ENCODE peak calls at places on chromosomes 5 and 9, in seven cellular contexts. K, F, Z, X, M, C and W are unnamed samples.

GRCh38 chr9:98879958-98880300 is 63.8 kb upstream of the COL15A1 start:
- DNase-seq in M (no peak), K (no peak), C (no peak), F (no peak), X (no peak), Z (no peak), W (no peak)

GRCh38 chr9:81132318-81132717 is 557.0 kb downstream of the TLE1 start:
- DNase-seq in F (peak), Z (no peak), K (no peak), C (no peak), X (peak), M (no peak), W (no peak)

GRCh38 chr5:135133698-135134515 is 99.9 kb upstream of the PITX1 start:
- DNase-seq in X (no peak), F (no peak), K (no peak), M (no peak), Z (peak), C (no peak), W (no peak)

GRCh38 chr9:68793605-68794343 is 88.7 kb downstream of the PIP5K1B start:
- DNase-seq in K (no peak), M (no peak), C (no peak), X (peak), F (no peak), Z (no peak), W (no peak)

GRCh38 chr5:95759005-95759404 is 27.9 kb downstream of the RHOBTB3 start:
- DNase-seq in M (no peak), K (no peak), X (no peak), Z (no peak), C (no peak), F (no peak), W (no peak)

GRCh38 chr9:33852216-33852826 is 35.4 kb downstream of the UBE2R2 start:
- DNase-seq in M (no peak), C (peak), K (no peak), X (peak), F (no peak), Z (peak), W (no peak)

GRCh38 chr9:21551401-21551800 is 69.3 kb upstream of the IFNE start:
- DNase-seq in K (no peak), X (no peak), M (no peak), Z (no peak), C (no peak), F (no peak), W (no peak)

GRCh38 chr9:96417610-96418073 is 528 bp downstream of the ZNF367 start:
- DNase-seq in F (no peak), K (no peak), M (no peak), C (no peak), Z (peak), X (no peak), W (no peak)

GRCh38 chr5:129460121-129460950 is at the start of gene ADAMTS19:
- DNase-seq in F (no peak), X (peak), Z (peak), M (peak), K (no peak), C (peak), W (no peak)

GRCh38 chr5:181261320-181262085 is 560 bp upstream of the TRIM52 start:
- DNase-seq in Z (peak), M (peak), C (peak), K (no peak), X (peak), F (no peak), W (no peak)

GRCh38 chr9:128160603-128160987 is 530 bp downstream of the BBLN start:
- DNase-seq in X (no peak), M (no peak), C (peak), K (no peak), F (no peak), Z (no peak), W (no peak)

GRCh38 chr9:92392690-92393089 is 11.7 kb downstream of the OGN start:
- DNase-seq in C (peak), X (peak), M (no peak), Z (no peak), K (no peak), F (no peak), W (no peak)

GRCh38 chr9:120650352-120650751 is 63.9 kb downstream of the MEGF9 start:
- DNase-seq in Z (no peak), M (no peak), X (peak), F (no peak), K (no peak), C (no peak), W (no peak)

GRCh38 chr9:128913995-128914772 is 6.6 kb upstream of the PHYHD1 start:
- DNase-seq in K (no peak), Z (no peak), C (no peak), X (no peak), M (no peak), F (no peak), W (no peak)

GRCh38 chr5:41869150-41869738 is 981 bp downstream of the OXCT1 start:
- DNase-seq in K (no peak), Z (peak), C (peak), X (peak), M (no peak), F (no peak), W (no peak)

GRCh38 chr5:153365547-153365946 is 124.9 kb upstream of the GRIA1 start:
- DNase-seq in Z (no peak), K (no peak), X (no peak), C (no peak), M (no peak), F (no peak), W (no peak)

DNA sequence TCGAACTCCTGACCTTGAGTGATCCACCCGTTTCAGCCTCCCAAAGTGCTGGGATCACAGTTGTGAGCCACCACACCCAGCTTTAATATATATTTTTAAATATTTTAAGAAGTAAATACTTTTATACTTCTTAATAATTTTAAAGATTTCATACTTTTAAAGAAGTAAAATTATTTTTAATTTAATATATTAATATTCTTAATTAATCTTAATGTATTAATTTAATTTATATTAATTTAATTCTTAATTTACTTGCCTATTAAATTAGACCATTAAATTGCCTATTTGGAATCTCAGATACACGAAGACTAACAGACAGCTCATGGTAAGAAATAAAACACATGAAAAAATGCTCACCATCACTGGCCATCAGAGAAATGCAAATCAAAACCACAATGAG is 1087.4 kb downstream of the CDH18 start:
- DNase-seq in Z (no peak), X (no peak), K (no peak), C (no peak), M (no peak), F (no peak), W (no peak)
- H3K4me3 ChIP-seq in Z (no peak), X (no peak), K (no peak), C (no peak), M (no peak), F (no peak), W (no peak)

GRCh38 chr9:111759762-111760639 is 34.7 kb downstream of the SHOC1 start:
- DNase-seq in K (peak), Z (peak), M (peak), F (peak), X (peak), C (peak), W (peak)
- TF ChIP-seq CTCF in K (peak), Z (peak), M (peak), F (peak), X (peak), C (peak), W (peak)

GRCh38 chr5:145938699-145939531 is 2.5 kb downstream of the SH3RF2 start:
- DNase-seq in M (no peak), C (no peak), K (no peak), F (peak), Z (peak), X (no peak), W (no peak)
- H3K4me3 ChIP-seq in M (no peak), C (no peak), K (no peak), F (peak), Z (peak), X (peak), W (no peak)

DNA sequence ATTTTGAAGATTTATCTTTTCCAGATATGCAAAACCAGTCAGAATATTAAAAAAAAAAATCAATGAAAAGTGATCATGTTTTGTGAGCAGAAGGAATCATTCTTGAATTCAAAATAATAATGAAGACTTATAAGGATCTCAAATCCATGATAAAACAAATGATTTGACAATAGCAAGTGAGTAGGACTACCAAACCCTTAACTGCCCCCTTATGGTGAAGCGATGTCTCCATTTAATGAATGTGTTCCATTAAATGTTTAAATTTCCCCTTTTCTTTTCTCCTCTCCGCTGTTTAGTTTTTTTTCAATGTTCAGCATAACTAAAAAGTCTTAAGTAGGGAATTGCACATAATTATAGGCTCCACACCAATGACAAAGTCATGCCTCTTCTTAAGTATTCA is 12.2 kb upstream of the MARCHF3 start:
- DNase-seq in X (no peak), K (no peak), C (peak), Z (no peak), F (no peak), M (no peak), W (no peak)
- TF ChIP-seq CTCF in X (no peak), K (peak), C (peak), Z (no peak), F (peak), M (peak), W (no peak)

DNA sequence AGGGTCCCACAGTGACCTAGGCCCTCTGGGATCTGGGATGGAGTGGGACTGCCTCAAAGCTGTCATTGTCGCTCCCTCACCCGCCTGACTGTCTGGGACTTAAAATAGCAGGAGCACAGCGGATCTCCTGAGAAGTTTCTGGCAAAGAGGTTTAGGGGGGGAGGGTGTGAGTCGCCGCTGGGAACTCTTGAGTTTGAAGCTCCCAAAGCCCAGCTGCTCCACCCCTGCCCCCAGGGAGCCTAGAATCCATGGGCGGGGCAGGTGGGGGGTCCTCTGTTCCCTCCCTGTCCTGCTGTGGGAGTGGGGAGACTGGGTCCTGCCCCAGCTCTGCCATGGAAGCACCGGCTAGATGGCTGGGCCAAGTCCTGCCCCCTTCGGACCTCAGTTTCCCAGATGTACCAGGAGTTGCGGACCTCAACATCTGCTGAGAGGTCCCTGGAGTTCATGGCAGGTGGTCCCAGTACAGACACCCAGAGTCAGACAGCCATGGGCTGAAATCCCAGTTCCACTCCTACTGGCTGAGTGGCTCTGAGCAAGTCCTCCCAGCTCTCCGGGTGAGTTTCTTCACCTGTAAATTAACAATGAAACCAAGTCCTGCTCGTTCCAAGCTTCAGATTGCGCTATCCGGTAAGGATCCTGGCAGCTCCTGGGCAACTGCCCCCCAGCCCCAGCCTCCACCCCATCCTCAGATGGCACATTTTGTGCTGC is 985 bp upstream of the WDR38 start:
- DNase-seq in Z (no peak), C (no peak), F (no peak), M (no peak), X (no peak), K (no peak), W (no peak)
- H3K4me3 ChIP-seq in Z (no peak), C (peak), F (no peak), M (no peak), X (no peak), K (peak), W (no peak)